ENCODE peak calls at places on chromosomes 5 and 9, in six cellular contexts. One of them, this sample, is unnamed.

GRCh38 chr5:11734369-11734768 is 169.9 kb downstream of the CTNND2 start:
- DNase-seq in activated naive CD8-positive, alpha-beta T cell treated with anti-CD3 and anti-CD28 coated beads for 36 hours: no peak
- DNase-seq in epithelial cell of esophagus: no peak
- DNase-seq in lower leg skin: no peak
- DNase-seq in NCI-H345: no peak
- DNase-seq in stromal cell of bone marrow: no peak
- DNase-seq in this sample: no peak

GRCh38 chr5:103397996-103398581 is 139.5 kb downstream of the MACIR start:
- DNase-seq in epithelial cell of esophagus: no peak
- DNase-seq in lower leg skin: no peak
- DNase-seq in NCI-H345: no peak
- DNase-seq in activated naive CD8-positive, alpha-beta T cell treated with anti-CD3 and anti-CD28 coated beads for 36 hours: no peak
- DNase-seq in stromal cell of bone marrow: no peak
- DNase-seq in this sample: no peak

GRCh38 chr5:114237766-114238165 is 124.1 kb upstream of the KCNN2 start:
- DNase-seq in epithelial cell of esophagus: peak
- DNase-seq in activated naive CD8-positive, alpha-beta T cell treated with anti-CD3 and anti-CD28 coated beads for 36 hours: no peak
- DNase-seq in stromal cell of bone marrow: peak
- DNase-seq in lower leg skin: no peak
- DNase-seq in NCI-H345: no peak
- DNase-seq in this sample: no peak

GRCh38 chr5:155001523-155001922 is 12.0 kb upstream of the KIF4B start:
- DNase-seq in stromal cell of bone marrow: no peak
- DNase-seq in activated naive CD8-positive, alpha-beta T cell treated with anti-CD3 and anti-CD28 coated beads for 36 hours: no peak
- DNase-seq in lower leg skin: no peak
- DNase-seq in NCI-H345: no peak
- DNase-seq in epithelial cell of esophagus: no peak
- DNase-seq in this sample: no peak

GRCh38 chr5:180297587-180298282 is 5.9 kb upstream of the MAPK9 start:
- DNase-seq in stromal cell of bone marrow: no peak
- DNase-seq in activated naive CD8-positive, alpha-beta T cell treated with anti-CD3 and anti-CD28 coated beads for 36 hours: no peak
- DNase-seq in lower leg skin: peak
- DNase-seq in NCI-H345: no peak
- DNase-seq in epithelial cell of esophagus: no peak
- DNase-seq in this sample: no peak

GRCh38 chr5:135304352-135305221 is 94.4 kb downstream of the MACROH2A1 start:
- DNase-seq in epithelial cell of esophagus: no peak
- DNase-seq in activated naive CD8-positive, alpha-beta T cell treated with anti-CD3 and anti-CD28 coated beads for 36 hours: no peak
- DNase-seq in NCI-H345: no peak
- DNase-seq in stromal cell of bone marrow: no peak
- DNase-seq in lower leg skin: peak
- DNase-seq in this sample: no peak

GRCh38 chr5:31921852-31922305 is 252.2 kb downstream of the GOLPH3 start:
- DNase-seq in stromal cell of bone marrow: no peak
- DNase-seq in activated naive CD8-positive, alpha-beta T cell treated with anti-CD3 and anti-CD28 coated beads for 36 hours: no peak
- DNase-seq in lower leg skin: no peak
- DNase-seq in NCI-H345: no peak
- DNase-seq in epithelial cell of esophagus: peak
- DNase-seq in this sample: no peak

GRCh38 chr5:120436996-120437395 is 27.1 kb upstream of the PRR16 start:
- DNase-seq in NCI-H345: no peak
- DNase-seq in epithelial cell of esophagus: no peak
- DNase-seq in lower leg skin: no peak
- DNase-seq in activated naive CD8-positive, alpha-beta T cell treated with anti-CD3 and anti-CD28 coated beads for 36 hours: no peak
- DNase-seq in stromal cell of bone marrow: peak
- DNase-seq in this sample: no peak

GRCh38 chr9:133273819-133274218 is 1.2 kb downstream of the ABO start:
- DNase-seq in stromal cell of bone marrow: no peak
- DNase-seq in lower leg skin: peak
- DNase-seq in NCI-H345: no peak
- DNase-seq in epithelial cell of esophagus: no peak
- DNase-seq in activated naive CD8-positive, alpha-beta T cell treated with anti-CD3 and anti-CD28 coated beads for 36 hours: no peak
- DNase-seq in this sample: no peak

GRCh38 chr5:149177911-149178565 is 36.7 kb downstream of the ABLIM3 start:
- DNase-seq in lower leg skin: no peak
- DNase-seq in epithelial cell of esophagus: no peak
- DNase-seq in stromal cell of bone marrow: no peak
- DNase-seq in NCI-H345: peak
- DNase-seq in activated naive CD8-positive, alpha-beta T cell treated with anti-CD3 and anti-CD28 coated beads for 36 hours: no peak
- DNase-seq in this sample: peak

GRCh38 chr9:129851821-129852220 is 16.6 kb downstream of the USP20 start:
- DNase-seq in stromal cell of bone marrow: no peak
- DNase-seq in NCI-H345: no peak
- DNase-seq in epithelial cell of esophagus: no peak
- DNase-seq in lower leg skin: no peak
- DNase-seq in activated naive CD8-positive, alpha-beta T cell treated with anti-CD3 and anti-CD28 coated beads for 36 hours: no peak
- DNase-seq in this sample: no peak

GRCh38 chr9:5265939-5266338 is 34.7 kb downstream of the INSL4 start:
- DNase-seq in activated naive CD8-positive, alpha-beta T cell treated with anti-CD3 and anti-CD28 coated beads for 36 hours: no peak
- DNase-seq in stromal cell of bone marrow: no peak
- DNase-seq in NCI-H345: no peak
- DNase-seq in lower leg skin: peak
- DNase-seq in epithelial cell of esophagus: no peak
- DNase-seq in this sample: no peak

GRCh38 chr9:124593080-124594058 is 86.2 kb upstream of the NR5A1 start:
- DNase-seq in epithelial cell of esophagus: peak
- DNase-seq in stromal cell of bone marrow: no peak
- DNase-seq in lower leg skin: no peak
- DNase-seq in activated naive CD8-positive, alpha-beta T cell treated with anti-CD3 and anti-CD28 coated beads for 36 hours: no peak
- DNase-seq in NCI-H345: no peak
- DNase-seq in this sample: no peak

GRCh38 chr9:114339130-114339908 is 9.7 kb downstream of the ORM2 start:
- DNase-seq in stromal cell of bone marrow: no peak
- DNase-seq in lower leg skin: no peak
- DNase-seq in epithelial cell of esophagus: peak
- DNase-seq in activated naive CD8-positive, alpha-beta T cell treated with anti-CD3 and anti-CD28 coated beads for 36 hours: peak
- DNase-seq in NCI-H345: no peak
- DNase-seq in this sample: no peak

GRCh38 chr9:88922091-88922490 is 69.2 kb upstream of the S1PR3 start:
- DNase-seq in epithelial cell of esophagus: no peak
- DNase-seq in stromal cell of bone marrow: no peak
- DNase-seq in NCI-H345: no peak
- DNase-seq in lower leg skin: no peak
- DNase-seq in activated naive CD8-positive, alpha-beta T cell treated with anti-CD3 and anti-CD28 coated beads for 36 hours: peak
- DNase-seq in this sample: no peak

GRCh38 chr5:18179579-18179978 is 545.3 kb downstream of the TAF11L14 start:
- DNase-seq in lower leg skin: no peak
- DNase-seq in epithelial cell of esophagus: no peak
- DNase-seq in NCI-H345: no peak
- DNase-seq in activated naive CD8-positive, alpha-beta T cell treated with anti-CD3 and anti-CD28 coated beads for 36 hours: no peak
- DNase-seq in stromal cell of bone marrow: no peak
- DNase-seq in this sample: no peak

GRCh38 chr9:84402517-84402916 is 62.0 kb upstream of the SLC28A3 start:
- DNase-seq in epithelial cell of esophagus: no peak
- DNase-seq in lower leg skin: no peak
- DNase-seq in stromal cell of bone marrow: no peak
- DNase-seq in NCI-H345: no peak
- DNase-seq in activated naive CD8-positive, alpha-beta T cell treated with anti-CD3 and anti-CD28 coated beads for 36 hours: no peak
- DNase-seq in this sample: no peak

GRCh38 chr5:171152382-171152781 is 156.7 kb upstream of the TLX3 start:
- DNase-seq in activated naive CD8-positive, alpha-beta T cell treated with anti-CD3 and anti-CD28 coated beads for 36 hours: no peak
- DNase-seq in epithelial cell of esophagus: peak
- DNase-seq in stromal cell of bone marrow: peak
- DNase-seq in NCI-H345: no peak
- DNase-seq in lower leg skin: no peak
- DNase-seq in this sample: no peak

GRCh38 chr5:169744336-169744735 is 107.3 kb downstream of the DOCK2 start:
- DNase-seq in stromal cell of bone marrow: peak
- DNase-seq in epithelial cell of esophagus: peak
- DNase-seq in NCI-H345: no peak
- DNase-seq in lower leg skin: no peak
- DNase-seq in activated naive CD8-positive, alpha-beta T cell treated with anti-CD3 and anti-CD28 coated beads for 36 hours: no peak
- DNase-seq in this sample: no peak

GRCh38 chr5:149174847-149175234 is 33.5 kb downstream of the ABLIM3 start:
- DNase-seq in activated naive CD8-positive, alpha-beta T cell treated with anti-CD3 and anti-CD28 coated beads for 36 hours: no peak
- DNase-seq in lower leg skin: no peak
- DNase-seq in stromal cell of bone marrow: no peak
- DNase-seq in NCI-H345: no peak
- DNase-seq in epithelial cell of esophagus: no peak
- DNase-seq in this sample: no peak

GRCh38 chr9:95494022-95494415 is 22.8 kb downstream of the PTCH1 start:
- DNase-seq in epithelial cell of esophagus: no peak
- DNase-seq in activated naive CD8-positive, alpha-beta T cell treated with anti-CD3 and anti-CD28 coated beads for 36 hours: no peak
- DNase-seq in stromal cell of bone marrow: no peak
- DNase-seq in NCI-H345: no peak
- DNase-seq in lower leg skin: peak
- DNase-seq in this sample: no peak